ENCODE peak calls at places on chromosomes 12 and 14, in five cellular contexts. X is IMR-90, T is K562, N is HepG2, Y is GM12878. K is an unnamed sample.

GRCh38 chr12:98503593-98504367 is 11.6 kb upstream of the TMPO start:
- DNase-seq in N (peak; percentile 84), X (peak; percentile 89), Y (peak; percentile 91), T (peak; percentile 84), K (peak; percentile 98)

GRCh38 chr14:50363734-50364113 is 33.0 kb downstream of the CDKL1 start:
- DNase-seq in X (peak; percentile 18), Y (peak; percentile 81), N (no peak), T (no peak), K (no peak)

GRCh38 chr12:116529686-116530085 is 29.5 kb upstream of the MAP1LC3B2 start:
- DNase-seq in X (peak; percentile 24), N (no peak), Y (no peak), T (no peak), K (no peak)

GRCh38 chr14:100108840-100109593 is 43.8 kb downstream of the EVL start:
- DNase-seq in Y (no peak), N (no peak), T (no peak), X (peak; percentile 69), K (no peak)

GRCh38 chr14:22871962-22872832 is 657 bp downstream of the LRP10 start:
- DNase-seq in T (peak; percentile 83), X (peak; percentile 81), N (peak; percentile 84), Y (no peak), K (peak; percentile 90)

GRCh38 chr12:27207626-27208413 is 36.3 kb upstream of the STK38L start:
- DNase-seq in X (peak; percentile 45), T (no peak), N (no peak), Y (peak; percentile 93), K (no peak)

GRCh38 chr12:288687-289086 is 26.1 kb upstream of the SLC6A13 start:
- DNase-seq in X (peak; percentile 86), N (no peak), T (no peak), Y (no peak), K (peak; percentile 4)

GRCh38 chr14:32350020-32350419 is 20.9 kb downstream of the AKAP6 start:
- DNase-seq in T (no peak), N (no peak), Y (peak; percentile 17), X (no peak), K (no peak)

GRCh38 chr12:95412826-95413311 is 61.1 kb upstream of the METAP2 start:
- DNase-seq in T (no peak), N (no peak), Y (no peak), X (peak; percentile 98), K (no peak)

GRCh38 chr14:50062438-50063039 is 53.8 kb downstream of the VCPKMT start:
- DNase-seq in N (peak; percentile 88), T (peak; percentile 82), X (peak; percentile 83), Y (peak; percentile 71), K (peak; percentile 63)

GRCh38 chr12:127832172-127832571 is 434.8 kb upstream of the TMEM132C start:
- DNase-seq in T (no peak), N (no peak), Y (no peak), X (no peak), K (no peak)

GRCh38 chr12:19200261-19200660 is 70.7 kb downstream of the PLEKHA5 start:
- DNase-seq in T (no peak), N (no peak), Y (no peak), X (peak; percentile 73), K (no peak)

GRCh38 chr12:107679346-107679745 is 6.3 kb upstream of the PWP1 start:
- DNase-seq in T (no peak), Y (no peak), X (no peak), N (no peak), K (no peak)

GRCh38 chr12:107681836-107682820 is 3.5 kb upstream of the PWP1 start:
- DNase-seq in X (no peak), T (no peak), N (peak; percentile 92), Y (no peak), K (no peak)

GRCh38 chr12:107681455-107681835 is 4.2 kb upstream of the PWP1 start:
- DNase-seq in Y (no peak), T (no peak), N (no peak), X (no peak), K (no peak)

DNA sequence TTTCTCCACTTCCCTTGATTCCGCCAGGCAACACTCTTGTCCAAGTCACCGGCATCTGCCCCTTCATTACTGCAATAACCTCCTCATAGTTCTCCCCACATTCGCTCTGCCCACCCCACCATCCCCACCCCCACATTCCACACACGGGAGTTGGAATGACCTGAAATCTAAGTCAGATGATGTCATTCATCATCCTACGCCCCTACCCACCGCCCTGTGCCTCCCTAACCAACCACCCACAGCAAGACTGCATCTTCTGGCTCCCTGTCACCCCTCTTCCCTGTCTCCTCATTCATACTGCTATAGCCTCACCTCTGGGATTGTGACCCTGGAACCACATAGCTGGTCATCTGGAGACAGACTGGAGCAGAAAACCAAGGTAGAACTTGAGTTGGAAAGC is 7.9 kb upstream of the PWP1 start:
- DNase-seq in Y (no peak), T (no peak), X (no peak), N (no peak), K (no peak)
- TF ChIP-seq RAD21 in Y (no peak), T (no peak), X (no peak), N (no peak), K (no peak)

DNA sequence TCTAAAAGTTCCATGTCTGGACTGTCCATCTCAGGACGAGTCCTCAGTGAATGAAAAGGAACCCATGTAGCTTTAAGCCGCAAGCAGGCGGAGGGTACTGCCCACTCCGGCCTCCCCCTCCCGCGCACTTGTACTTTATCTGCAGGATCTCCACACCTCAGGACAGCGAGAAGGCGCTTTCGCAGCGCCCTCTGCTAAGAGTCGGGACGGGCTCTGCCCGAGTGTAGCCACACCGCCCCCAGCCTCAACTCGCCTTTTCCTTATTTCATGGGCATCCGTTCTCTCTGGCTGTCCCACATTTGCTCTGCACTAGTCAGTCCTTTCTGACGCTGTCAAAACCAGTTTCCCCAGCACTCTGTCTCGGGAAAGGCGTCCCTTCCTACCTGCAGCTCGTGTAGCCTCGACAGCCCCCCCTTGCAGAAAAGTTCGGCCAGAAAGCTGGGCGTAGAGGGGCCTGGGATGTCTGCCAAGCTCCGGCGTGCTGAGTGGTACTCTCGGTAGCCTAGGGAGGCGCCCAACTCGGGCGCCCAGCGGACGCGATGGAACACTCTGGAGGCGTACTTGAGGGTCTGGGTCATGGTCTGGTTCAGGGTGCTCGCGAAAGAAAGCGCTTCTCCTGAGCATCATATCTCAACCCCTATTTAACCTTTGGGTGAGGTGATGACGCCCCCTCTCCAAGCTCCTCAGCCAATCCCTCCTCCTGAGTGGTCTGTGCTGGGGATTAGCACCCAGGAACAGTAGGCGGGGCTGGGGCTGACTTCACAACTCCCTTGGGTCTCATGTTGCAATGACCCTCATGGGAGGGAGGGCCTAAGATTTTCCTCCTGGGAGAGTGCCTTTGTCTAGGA is at the start of gene CYP27B1:
- DNase-seq in T (peak; percentile 55), Y (no peak), X (peak; percentile 7), N (no peak), K (no peak)
- TF ChIP-seq SMC3 in T (no peak), Y (no peak), X (no peak), N (no peak), K (no peak)

DNA sequence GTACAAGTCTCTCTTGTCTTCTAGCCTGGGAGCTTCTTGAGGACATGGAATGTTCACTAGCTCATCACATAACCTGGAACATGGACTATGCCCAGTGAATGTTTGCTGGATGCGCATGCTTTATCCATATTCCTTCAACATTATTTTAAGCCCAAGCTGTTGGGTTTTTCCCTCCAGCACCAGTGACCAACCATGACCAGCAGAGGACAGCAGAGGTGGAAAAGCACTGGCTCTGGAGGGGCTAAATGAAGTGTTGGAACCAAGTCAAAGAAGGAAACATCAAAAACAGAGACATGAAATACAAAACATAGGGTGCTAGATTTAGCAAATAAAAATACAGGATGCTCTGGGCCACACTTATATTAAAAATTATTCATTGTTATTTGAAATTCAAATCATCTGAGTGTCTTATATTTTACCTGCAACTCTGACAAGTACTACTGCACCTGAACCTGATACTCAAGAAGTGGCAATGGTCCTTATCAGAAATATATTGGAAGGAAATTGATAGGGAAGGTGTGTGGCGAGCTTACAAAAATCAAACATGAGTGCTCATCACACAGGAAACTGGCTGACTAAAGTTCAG is 23.1 kb upstream of the HELB start:
- DNase-seq in Y (no peak), X (peak; percentile 22), N (peak; percentile 27), T (peak; percentile 15), K (peak; percentile 21)
- TF ChIP-seq RAD21 in Y (peak; percentile 70), X (peak; percentile 55), N (no peak), T (peak; percentile 67), K (peak; percentile 39)

DNA sequence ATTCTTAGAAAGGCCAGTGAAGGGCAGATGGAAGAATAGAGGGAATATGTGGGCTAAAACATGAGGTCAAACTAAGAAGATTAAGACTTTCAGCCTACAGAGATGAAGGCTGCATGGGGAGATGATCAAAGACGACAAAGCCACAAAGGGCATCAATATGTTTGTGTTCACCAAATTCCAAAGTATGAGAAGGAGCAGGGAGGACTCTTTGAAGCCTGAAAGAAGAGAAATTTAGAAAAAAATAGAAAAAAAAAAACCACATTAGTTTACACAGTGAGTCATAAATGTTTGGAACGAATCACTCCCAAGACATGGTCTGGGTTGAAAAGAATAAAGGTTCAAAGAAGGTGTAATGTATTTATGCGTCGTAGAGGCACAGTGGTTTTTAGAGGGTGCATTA is 131.8 kb downstream of the NEDD1 start:
- DNase-seq in X (no peak), Y (no peak), T (no peak), N (peak; percentile 29), K (no peak)
- TF ChIP-seq SMC3 in X (no peak), Y (no peak), T (no peak), N (no peak), K (no peak)

GRCh38 chr14:61341275-61342210 is 20.2 kb downstream of the PRKCH start:
- DNase-seq in Y (no peak), T (no peak), N (no peak), X (no peak), K (no peak)
- TF ChIP-seq RAD21 in Y (no peak), T (no peak), N (no peak), X (no peak), K (no peak)

GRCh38 chr14:74647834-74648361 is 35.9 kb upstream of the LTBP2 start:
- DNase-seq in N (no peak), Y (no peak), T (no peak), X (no peak), K (no peak)
- TF ChIP-seq SMC3 in N (no peak), Y (no peak), T (no peak), X (no peak), K (no peak)

GRCh38 chr12:111175404-111175803 is 193.5 kb downstream of the PHETA1 start:
- DNase-seq in Y (no peak), N (no peak), X (no peak), T (no peak), K (no peak)

GRCh38 chr12:111171334-111171733 is 197.6 kb downstream of the PHETA1 start:
- DNase-seq in T (no peak), N (no peak), Y (no peak), X (no peak), K (no peak)

GRCh38 chr12:111173391-111174282 is 195.3 kb downstream of the PHETA1 start:
- DNase-seq in Y (no peak), N (no peak), T (no peak), X (no peak), K (no peak)

GRCh38 chr12:111171832-111172231 is 197.1 kb downstream of the PHETA1 start:
- DNase-seq in X (no peak), T (no peak), N (no peak), Y (no peak), K (no peak)

GRCh38 chr12:111174283-111175108 is 194.4 kb downstream of the PHETA1 start:
- DNase-seq in X (no peak), T (peak; percentile 38), N (no peak), Y (no peak), K (peak; percentile 27)
- TF ChIP-seq RAD21 in X (no peak), T (peak; percentile 48), N (no peak), Y (peak; percentile 65), K (peak; percentile 74)

K was measured in A549.